ENCODE peak calls at places on chromosomes 5 and 9, in eight cellular contexts. M, G, V, X, J, A, K and P are unnamed samples.

GRCh38 chr9:22911632-22912031 is 465.0 kb downstream of the DMRTA1 start:
- DNase-seq in M (no peak), G (no peak), V (no peak), X (no peak), J (no peak), A (no peak), K (no peak), P (no peak)

GRCh38 chr5:177358333-177358939 is 712 bp downstream of the RGS14 start:
- DNase-seq in M (no peak), G (no peak), V (no peak), X (no peak), J (no peak), A (no peak), K (no peak), P (no peak)

GRCh38 chr9:109355564-109356297 is 34.9 kb upstream of the EPB41L4B start:
- DNase-seq in M (no peak), G (no peak), V (no peak), X (no peak), J (no peak), A (no peak), K (no peak), P (no peak)

GRCh38 chr5:137040641-137041340 is 458.3 kb downstream of the SPOCK1 start:
- DNase-seq in M (no peak), G (no peak), V (no peak), X (no peak), J (no peak), A (no peak), K (no peak), P (no peak)

GRCh38 chr5:141866111-141866510 is 12.1 kb downstream of the PCDH1 start:
- DNase-seq in M (no peak), G (peak), V (peak), X (peak), J (no peak), A (no peak), K (no peak), P (no peak)

GRCh38 chr9:125915606-125916005 is 168.4 kb downstream of the PBX3 start:
- DNase-seq in M (no peak), G (no peak), V (no peak), X (no peak), J (no peak), A (no peak), K (no peak), P (no peak)

GRCh38 chr5:93621340-93621872 is 38.4 kb downstream of the NR2F1 start:
- DNase-seq in M (no peak), G (no peak), V (peak), X (peak), J (no peak), A (peak), K (no peak), P (peak)

GRCh38 chr5:90547072-90547536 is 11.5 kb upstream of the ADGRV1 start:
- DNase-seq in M (no peak), G (peak), V (no peak), X (no peak), J (no peak), A (no peak), K (no peak), P (no peak)

GRCh38 chr9:107548298-107549142 is 59.0 kb upstream of the KLF4 start:
- DNase-seq in M (peak), G (peak), V (no peak), X (no peak), J (no peak), A (peak), K (no peak), P (peak)